ENCODE peak calls at places on chromosomes 3 and 15, in six cellular contexts. One of them, this sample, is unnamed.

GRCh38 chr15:73329501-73330200 is 39.1 kb downstream of the HCN4 start:
- DNase-seq in foreskin fibroblast: no peak
- DNase-seq in hypothalamus: no peak
- DNase-seq in GM23338: no peak
- DNase-seq in NCI-H774: no peak
- DNase-seq in cardiac fibroblast: no peak
- DNase-seq in this sample: no peak

GRCh38 chr3:170941551-170941950 is 33.1 kb upstream of the EIF5A2 start:
- DNase-seq in foreskin fibroblast: no peak
- DNase-seq in hypothalamus: no peak
- DNase-seq in GM23338: no peak
- DNase-seq in NCI-H774: no peak
- DNase-seq in cardiac fibroblast: peak; percentile 48
- DNase-seq in this sample: no peak

GRCh38 chr15:44536298-44536961 is 517 bp upstream of the EIF3J start:
- DNase-seq in foreskin fibroblast: peak; percentile 82
- DNase-seq in hypothalamus: peak; percentile 91
- DNase-seq in GM23338: peak; percentile 95
- DNase-seq in NCI-H774: peak; percentile 88
- DNase-seq in cardiac fibroblast: peak; percentile 75
- DNase-seq in this sample: no peak

GRCh38 chr3:14605070-14605469 is 46.5 kb upstream of the CCDC174 start:
- DNase-seq in foreskin fibroblast: no peak
- DNase-seq in hypothalamus: no peak
- DNase-seq in GM23338: no peak
- DNase-seq in NCI-H774: no peak
- DNase-seq in cardiac fibroblast: no peak
- DNase-seq in this sample: no peak

GRCh38 chr3:146464783-146465182 is 4.6 kb downstream of the PLSCR2 start:
- DNase-seq in foreskin fibroblast: no peak
- DNase-seq in hypothalamus: no peak
- DNase-seq in GM23338: no peak
- DNase-seq in NCI-H774: no peak
- DNase-seq in cardiac fibroblast: no peak
- DNase-seq in this sample: no peak

GRCh38 chr15:58522865-58523264 is 91.1 kb downstream of the LIPC start:
- DNase-seq in foreskin fibroblast: no peak
- DNase-seq in hypothalamus: no peak
- DNase-seq in GM23338: no peak
- DNase-seq in NCI-H774: no peak
- DNase-seq in cardiac fibroblast: no peak
- DNase-seq in this sample: no peak

GRCh38 chr3:108103040-108103751 is 12.4 kb upstream of the CD47 start:
- DNase-seq in foreskin fibroblast: no peak
- DNase-seq in hypothalamus: no peak
- DNase-seq in GM23338: peak; percentile 20
- DNase-seq in NCI-H774: no peak
- DNase-seq in cardiac fibroblast: no peak
- DNase-seq in this sample: no peak

GRCh38 chr15:58110999-58111717 is 27.0 kb upstream of the AQP9 start:
- DNase-seq in foreskin fibroblast: no peak
- DNase-seq in hypothalamus: no peak
- DNase-seq in GM23338: no peak
- DNase-seq in NCI-H774: no peak
- DNase-seq in cardiac fibroblast: no peak
- DNase-seq in this sample: no peak

GRCh38 chr15:57761562-57761961 is 55.0 kb downstream of the POLR2M start:
- DNase-seq in foreskin fibroblast: no peak
- DNase-seq in hypothalamus: no peak
- DNase-seq in GM23338: no peak
- DNase-seq in NCI-H774: no peak
- DNase-seq in cardiac fibroblast: peak; percentile 13
- DNase-seq in this sample: no peak

GRCh38 chr15:91422704-91423254 is 322.7 kb downstream of the SV2B start:
- DNase-seq in foreskin fibroblast: no peak
- DNase-seq in hypothalamus: no peak
- DNase-seq in GM23338: peak; percentile 35
- DNase-seq in NCI-H774: no peak
- DNase-seq in cardiac fibroblast: no peak
- DNase-seq in this sample: no peak

GRCh38 chr3:31174055-31174454 is 279.6 kb upstream of the GADL1 start:
- DNase-seq in foreskin fibroblast: no peak
- DNase-seq in hypothalamus: no peak
- DNase-seq in GM23338: no peak
- DNase-seq in NCI-H774: no peak
- DNase-seq in cardiac fibroblast: no peak
- DNase-seq in this sample: no peak

GRCh38 chr3:181362378-181362777 is 349.3 kb upstream of the SOX2 start:
- DNase-seq in foreskin fibroblast: no peak
- DNase-seq in hypothalamus: no peak
- DNase-seq in GM23338: no peak
- DNase-seq in NCI-H774: no peak
- DNase-seq in cardiac fibroblast: no peak
- DNase-seq in this sample: no peak

GRCh38 chr3:34268032-34268760 is 469.8 kb downstream of the PDCD6IP start:
- DNase-seq in foreskin fibroblast: no peak
- DNase-seq in hypothalamus: no peak
- DNase-seq in GM23338: no peak
- DNase-seq in NCI-H774: no peak
- DNase-seq in cardiac fibroblast: peak; percentile 55
- DNase-seq in this sample: no peak

GRCh38 chr3:107064445-107065060 is 312.7 kb upstream of the CCDC54 start:
- DNase-seq in foreskin fibroblast: peak; percentile 65
- DNase-seq in hypothalamus: peak; percentile 45
- DNase-seq in GM23338: peak; percentile 92
- DNase-seq in NCI-H774: peak; percentile 11
- DNase-seq in cardiac fibroblast: peak; percentile 92
- DNase-seq in this sample: peak; percentile 54

GRCh38 chr3:194957743-194958240 is 272.1 kb downstream of the FAM43A start:
- DNase-seq in foreskin fibroblast: no peak
- DNase-seq in hypothalamus: no peak
- DNase-seq in GM23338: no peak
- DNase-seq in NCI-H774: no peak
- DNase-seq in cardiac fibroblast: no peak
- DNase-seq in this sample: no peak

GRCh38 chr3:193665370-193665989 is 72.5 kb downstream of the OPA1 start:
- DNase-seq in foreskin fibroblast: no peak
- DNase-seq in hypothalamus: no peak
- DNase-seq in GM23338: peak; percentile 35
- DNase-seq in NCI-H774: peak; percentile 74
- DNase-seq in cardiac fibroblast: peak; percentile 65
- DNase-seq in this sample: peak; percentile 8

GRCh38 chr15:51735211-51735610 is 2.2 kb downstream of the LYSMD2 start:
- DNase-seq in foreskin fibroblast: no peak
- DNase-seq in hypothalamus: no peak
- DNase-seq in GM23338: no peak
- DNase-seq in NCI-H774: no peak
- DNase-seq in cardiac fibroblast: no peak
- DNase-seq in this sample: no peak

GRCh38 chr15:63544253-63545026 is 40.0 kb downstream of the USP3 start:
- DNase-seq in foreskin fibroblast: no peak
- DNase-seq in hypothalamus: no peak
- DNase-seq in GM23338: no peak
- DNase-seq in NCI-H774: no peak
- DNase-seq in cardiac fibroblast: no peak
- DNase-seq in this sample: no peak

GRCh38 chr3:78978037-78978436 is 789.8 kb downstream of the ROBO1 start:
- DNase-seq in foreskin fibroblast: no peak
- DNase-seq in hypothalamus: no peak
- DNase-seq in GM23338: peak; percentile 33
- DNase-seq in NCI-H774: no peak
- DNase-seq in cardiac fibroblast: peak; percentile 64
- DNase-seq in this sample: no peak

GRCh38 chr3:136251511-136251910 is 1.4 kb downstream of the PCCB start:
- DNase-seq in foreskin fibroblast: no peak
- DNase-seq in hypothalamus: no peak
- DNase-seq in GM23338: no peak
- DNase-seq in NCI-H774: no peak
- DNase-seq in cardiac fibroblast: no peak
- DNase-seq in this sample: no peak

GRCh38 chr3:188656196-188656982 is 502.4 kb downstream of the LPP start:
- DNase-seq in foreskin fibroblast: peak; percentile 39
- DNase-seq in hypothalamus: no peak
- DNase-seq in GM23338: no peak
- DNase-seq in NCI-H774: no peak
- DNase-seq in cardiac fibroblast: peak; percentile 82
- DNase-seq in this sample: peak; percentile 14

GRCh38 chr3:187739125-187739560 is 6.1 kb downstream of the BCL6 start:
- DNase-seq in foreskin fibroblast: no peak
- DNase-seq in hypothalamus: no peak
- DNase-seq in GM23338: peak; percentile 43
- DNase-seq in NCI-H774: peak; percentile 54
- DNase-seq in cardiac fibroblast: no peak
- DNase-seq in this sample: no peak

GRCh38 chr3:55485208-55485791 is 1.8 kb downstream of the WNT5A start:
- DNase-seq in foreskin fibroblast: peak; percentile 87
- DNase-seq in hypothalamus: peak; percentile 73
- DNase-seq in GM23338: peak; percentile 95
- DNase-seq in NCI-H774: peak; percentile 33
- DNase-seq in cardiac fibroblast: peak; percentile 92
- DNase-seq in this sample: peak; percentile 68

GRCh38 chr3:50978991-50979667 is 304.4 kb downstream of the DOCK3 start:
- DNase-seq in foreskin fibroblast: no peak
- DNase-seq in hypothalamus: no peak
- DNase-seq in GM23338: peak; percentile 80
- DNase-seq in NCI-H774: peak; percentile 3
- DNase-seq in cardiac fibroblast: no peak
- DNase-seq in this sample: no peak

GRCh38 chr15:71115567-71116351 is 488 bp downstream of the THSD4 start:
- DNase-seq in foreskin fibroblast: no peak
- DNase-seq in hypothalamus: no peak
- DNase-seq in GM23338: peak; percentile 67
- DNase-seq in NCI-H774: peak; percentile 35
- DNase-seq in cardiac fibroblast: peak; percentile 65
- DNase-seq in this sample: no peak

GRCh38 chr3:107525101-107525953 is 2.6 kb downstream of the BBX start:
- DNase-seq in foreskin fibroblast: peak; percentile 29
- DNase-seq in hypothalamus: peak; percentile 11
- DNase-seq in GM23338: peak; percentile 52
- DNase-seq in NCI-H774: no peak
- DNase-seq in cardiac fibroblast: peak; percentile 28
- DNase-seq in this sample: no peak

GRCh38 chr15:89502867-89503595 is 6.6 kb upstream of the RHCG start:
- DNase-seq in foreskin fibroblast: no peak
- DNase-seq in hypothalamus: no peak
- DNase-seq in GM23338: no peak
- DNase-seq in NCI-H774: no peak
- DNase-seq in cardiac fibroblast: no peak
- DNase-seq in this sample: no peak

GRCh38 chr3:99865321-99865720 is 47.7 kb downstream of the CMSS1 start:
- DNase-seq in foreskin fibroblast: peak; percentile 65
- DNase-seq in hypothalamus: no peak
- DNase-seq in GM23338: no peak
- DNase-seq in NCI-H774: no peak
- DNase-seq in cardiac fibroblast: peak; percentile 94
- DNase-seq in this sample: peak; percentile 75

GRCh38 chr3:98705694-98706093 is 57.4 kb upstream of the ST3GAL6 start:
- DNase-seq in foreskin fibroblast: no peak
- DNase-seq in hypothalamus: no peak
- DNase-seq in GM23338: no peak
- DNase-seq in NCI-H774: no peak
- DNase-seq in cardiac fibroblast: peak; percentile 77
- DNase-seq in this sample: no peak

This sample was measured in skeletal muscle cell.